ENCODE peak calls at places on chromosomes 5 and 9, in four cellular contexts. K is A549, U is psoas muscle, S is heart right ventricle. M is an unnamed sample.

GRCh38 chr5:21219255-21219654 is 1231.3 kb upstream of the CDH18 start:
- DNase-seq in U (no peak), S (no peak), K (no peak), M (no peak)

GRCh38 chr5:150394103-150394502 is 18.6 kb downstream of the CD74 start:
- DNase-seq in S (no peak), K (peak), U (no peak), M (no peak)

GRCh38 chr5:18745988-18746615 is 1111.8 kb downstream of the TAF11L14 start:
- DNase-seq in K (peak), S (no peak), U (no peak), M (peak)

GRCh38 chr5:169637856-169638190 is 748 bp downstream of the DOCK2 start:
- DNase-seq in U (no peak), S (no peak), K (no peak), M (peak)

GRCh38 chr5:173499471-173500212 is 116.8 kb downstream of the BOD1 start:
- DNase-seq in K (no peak), U (peak), S (peak), M (no peak)

GRCh38 chr9:112061152-112061740 is 113.9 kb downstream of the SUSD1 start:
- DNase-seq in U (peak), S (peak), K (peak), M (peak)

GRCh38 chr9:128142596-128142995 is 6.7 kb upstream of the LCN2 start:
- DNase-seq in U (peak), K (no peak), S (peak), M (no peak)

GRCh38 chr5:8710426-8710930 is 835.4 kb downstream of the SEMA5A start:
- DNase-seq in K (no peak), U (no peak), S (no peak), M (no peak)

GRCh38 chr5:179115307-179115706 is 55.1 kb downstream of the ZNF354C start:
- DNase-seq in S (no peak), K (no peak), U (no peak), M (no peak)

GRCh38 chr5:142515036-142515435 is 170.9 kb downstream of the FGF1 start:
- DNase-seq in S (no peak), U (no peak), K (no peak), M (no peak)

GRCh38 chr5:180056153-180056552 is 15.4 kb downstream of the RNF130 start:
- DNase-seq in U (no peak), K (no peak), S (no peak), M (no peak)

GRCh38 chr5:5270958-5271605 is 131.0 kb downstream of the ADAMTS16 start:
- DNase-seq in S (peak), U (peak), K (peak), M (no peak)

GRCh38 chr9:110031511-110032173 is 176.3 kb downstream of the C9orf152 start:
- DNase-seq in U (no peak), S (no peak), K (peak), M (no peak)

GRCh38 chr9:79080536-79080935 is 491.2 kb upstream of the TLE4 start:
- DNase-seq in S (no peak), U (no peak), K (no peak), M (no peak)
- H3K4me3 ChIP-seq in S (no peak), U (no peak), K (no peak), M (no peak)

GRCh38 chr5:137305971-137306592 is 193.0 kb downstream of the SPOCK1 start:
- DNase-seq in S (no peak), U (no peak), K (no peak), M (no peak)

GRCh38 chr5:137303509-137303908 is 195.6 kb downstream of the SPOCK1 start:
- DNase-seq in U (no peak), S (no peak), K (no peak), M (no peak)

GRCh38 chr5:137304227-137304874 is 194.8 kb downstream of the SPOCK1 start:
- DNase-seq in U (no peak), K (no peak), S (peak), M (no peak)

GRCh38 chr5:137296213-137296702 is 202.9 kb downstream of the SPOCK1 start:
- DNase-seq in K (no peak), S (no peak), U (no peak), M (no peak)

GRCh38 chr5:137300411-137301240 is 198.5 kb downstream of the SPOCK1 start:
- DNase-seq in U (no peak), S (no peak), K (no peak), M (no peak)
- H3K27ac ChIP-seq in U (no peak), S (no peak), K (no peak), M (no peak)

GRCh38 chr5:125700380-125700856 is 722.8 kb upstream of the GRAMD2B start:
- DNase-seq in U (no peak), K (no peak), S (no peak), M (no peak)
- H3K4me3 ChIP-seq in U (peak), K (no peak), S (no peak), M (no peak)

GRCh38 chr9:96781552-96781951 is 3.7 kb upstream of the ZNF510 start:
- DNase-seq in S (no peak), U (no peak), K (no peak), M (no peak)

GRCh38 chr9:96782241-96782640 is 4.4 kb upstream of the ZNF510 start:
- DNase-seq in K (no peak), S (no peak), U (no peak), M (no peak)

DNA sequence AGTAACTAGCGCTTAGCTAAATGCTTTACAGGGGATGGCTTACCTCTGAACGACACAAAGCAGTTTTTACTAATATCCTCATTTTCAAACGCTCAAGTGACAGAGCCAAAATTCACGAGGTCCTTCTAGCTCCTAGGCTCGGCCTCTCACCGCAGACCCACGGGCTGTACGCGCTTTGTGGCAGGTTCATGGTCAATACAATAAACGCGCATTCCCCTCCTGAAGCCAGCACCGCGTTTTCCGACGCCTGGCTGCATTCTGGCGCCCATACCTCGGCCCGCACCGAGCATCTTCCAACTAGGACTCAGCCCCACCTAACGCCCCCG is 385 bp downstream of the ZNF510 start:
- DNase-seq in U (no peak), S (no peak), K (no peak), M (peak)
- H3K27ac ChIP-seq in U (peak), S (peak), K (peak), M (peak)

GRCh38 chr9:35929188-35929718 is 20.0 kb downstream of the SPAAR start:
- DNase-seq in U (no peak), S (no peak), K (no peak), M (no peak)
- H3K4me3 ChIP-seq in U (no peak), S (no peak), K (no peak), M (no peak)

DNA sequence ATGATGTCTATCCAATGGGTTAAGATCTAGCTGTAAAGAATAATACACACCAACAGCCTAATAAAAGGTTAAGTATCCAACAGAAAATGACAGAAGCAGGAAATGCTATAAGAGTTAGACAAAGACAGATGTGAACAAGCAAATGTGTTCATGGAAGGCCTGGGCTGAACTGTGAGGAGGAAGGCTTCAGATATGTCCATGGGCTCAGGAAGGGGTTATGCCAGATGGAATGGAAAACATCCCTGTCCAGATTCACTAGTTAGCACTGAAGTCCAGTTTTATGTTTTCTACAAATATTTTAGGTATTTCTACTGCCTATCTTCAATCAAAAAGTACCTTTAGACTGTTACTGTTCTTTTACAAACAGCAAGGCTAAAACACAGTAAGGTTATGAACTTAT is 27.1 kb downstream of the ERAP1 start:
- DNase-seq in U (no peak), K (no peak), S (no peak), M (no peak)
- H3K27ac ChIP-seq in U (peak), K (peak), S (no peak), M (no peak)

GRCh38 chr5:40428815-40429214 is 250.9 kb upstream of the PTGER4 start:
- DNase-seq in S (no peak), K (no peak), U (no peak), M (no peak)

GRCh38 chr5:40430112-40430725 is 249.5 kb upstream of the PTGER4 start:
- DNase-seq in K (no peak), S (no peak), U (no peak), M (no peak)

GRCh38 chr5:40431734-40432133 is 248.0 kb upstream of the PTGER4 start:
- DNase-seq in K (no peak), S (no peak), U (no peak), M (no peak)

GRCh38 chr5:40429258-40430111 is 250.2 kb upstream of the PTGER4 start:
- DNase-seq in K (no peak), S (no peak), U (no peak), M (no peak)

GRCh38 chr5:40428129-40428528 is 251.6 kb upstream of the PTGER4 start:
- DNase-seq in S (no peak), K (no peak), U (peak), M (no peak)
- H3K4me3 ChIP-seq in S (no peak), K (no peak), U (no peak), M (no peak)

GRCh38 chr5:14032944-14033343 is 88.5 kb upstream of the DNAH5 start:
- DNase-seq in U (no peak), S (no peak), K (no peak), M (no peak)
- H3K27ac ChIP-seq in U (no peak), S (no peak), K (peak), M (no peak)

M was measured in naive thymus-derived CD4-positive, alpha-beta T cell.